ENCODE peak calls at places on chromosome 19, in five cellular contexts. One of them, this sample, is unnamed.

GRCh38 chr19:56367829-56368711 is 25.3 kb downstream of the ZNF582 start:
- DNase-seq in K562: peak
- DNase-seq in HepG2: peak
- DNase-seq in NB4: peak
- DNase-seq in A549: peak
- DNase-seq in this sample: peak

GRCh38 chr19:48713864-48714755 is 5.4 kb downstream of the MAMSTR start:
- DNase-seq in K562: peak
- DNase-seq in NB4: peak
- DNase-seq in HepG2: peak
- DNase-seq in A549: peak
- DNase-seq in this sample: peak

GRCh38 chr19:23345838-23346237 is 49.4 kb downstream of the ZNF91 start:
- DNase-seq in K562: no peak
- DNase-seq in HepG2: no peak
- DNase-seq in NB4: peak
- DNase-seq in A549: no peak
- DNase-seq in this sample: no peak

GRCh38 chr19:6233051-6233826 is 46.5 kb downstream of the MLLT1 start:
- DNase-seq in A549: no peak
- DNase-seq in NB4: peak
- DNase-seq in HepG2: no peak
- DNase-seq in K562: no peak
- DNase-seq in this sample: peak

GRCh38 chr19:44176590-44176989 is 11.7 kb downstream of the ZNF226 start:
- DNase-seq in A549: no peak
- DNase-seq in NB4: no peak
- DNase-seq in K562: no peak
- DNase-seq in HepG2: no peak
- DNase-seq in this sample: no peak

GRCh38 chr19:39160523-39160861 is 34.9 kb downstream of the PAK4 start:
- DNase-seq in K562: no peak
- DNase-seq in NB4: no peak
- DNase-seq in HepG2: no peak
- DNase-seq in A549: no peak
- DNase-seq in this sample: peak

GRCh38 chr19:38799104-38799503 is 10.1 kb downstream of the LGALS7B start:
- DNase-seq in K562: no peak
- DNase-seq in HepG2: no peak
- DNase-seq in NB4: no peak
- DNase-seq in A549: no peak
- DNase-seq in this sample: no peak

GRCh38 chr19:32436692-32437091 is 31.1 kb downstream of the DPY19L3 start:
- DNase-seq in NB4: no peak
- DNase-seq in HepG2: no peak
- DNase-seq in A549: no peak
- DNase-seq in K562: no peak
- DNase-seq in this sample: no peak

GRCh38 chr19:38378866-38379265 is 4.5 kb downstream of the PSMD8 start:
- DNase-seq in A549: no peak
- DNase-seq in HepG2: no peak
- DNase-seq in NB4: no peak
- DNase-seq in K562: no peak
- DNase-seq in this sample: no peak

GRCh38 chr19:14369399-14370168 is 11.7 kb upstream of the ADGRE5 start:
- DNase-seq in HepG2: no peak
- DNase-seq in K562: peak
- DNase-seq in A549: no peak
- DNase-seq in NB4: peak
- DNase-seq in this sample: no peak

GRCh38 chr19:55339225-55340143 is at the start of gene KMT5C:
- DNase-seq in A549: peak
- DNase-seq in HepG2: peak
- DNase-seq in K562: peak
- DNase-seq in NB4: peak
- DNase-seq in this sample: peak

GRCh38 chr19:53958168-53958571 is 4.6 kb upstream of the CACNG8 start:
- DNase-seq in HepG2: no peak
- DNase-seq in A549: no peak
- DNase-seq in NB4: no peak
- DNase-seq in K562: no peak
- DNase-seq in this sample: no peak

GRCh38 chr19:19653597-19654147 is 9.8 kb downstream of the ATP13A1 start:
- DNase-seq in NB4: no peak
- DNase-seq in K562: no peak
- DNase-seq in HepG2: no peak
- DNase-seq in A549: no peak
- DNase-seq in this sample: no peak

GRCh38 chr19:28468701-28469459 is 744.1 kb downstream of the UQCRFS1 start:
- DNase-seq in HepG2: no peak
- DNase-seq in NB4: peak
- DNase-seq in K562: no peak
- DNase-seq in A549: no peak
- DNase-seq in this sample: no peak

GRCh38 chr19:29277107-29277506 is 64.2 kb upstream of the UQCRFS1 start:
- DNase-seq in NB4: peak
- DNase-seq in K562: peak
- DNase-seq in HepG2: no peak
- DNase-seq in A549: no peak
- DNase-seq in this sample: no peak

GRCh38 chr19:44677019-44677809 is 5.9 kb downstream of the CEACAM19 start:
- DNase-seq in NB4: peak
- DNase-seq in K562: peak
- DNase-seq in A549: peak
- DNase-seq in HepG2: no peak
- DNase-seq in this sample: peak

GRCh38 chr19:47437500-47437899 is 18.2 kb upstream of the MEIS3 start:
- DNase-seq in HepG2: no peak
- DNase-seq in A549: no peak
- DNase-seq in NB4: peak
- DNase-seq in K562: no peak
- DNase-seq in this sample: no peak

GRCh38 chr19:21593008-21593427 is 87.6 kb downstream of the ZNF429 start:
- DNase-seq in A549: no peak
- DNase-seq in K562: peak
- DNase-seq in NB4: peak
- DNase-seq in HepG2: no peak
- DNase-seq in this sample: no peak

GRCh38 chr19:19544257-19545127 is 6.4 kb downstream of the CILP2 start:
- DNase-seq in A549: no peak
- DNase-seq in NB4: no peak
- DNase-seq in HepG2: no peak
- DNase-seq in K562: no peak
- DNase-seq in this sample: no peak

GRCh38 chr19:5504115-5504514 is 48.9 kb downstream of the ZNRF4 start:
- DNase-seq in HepG2: no peak
- DNase-seq in A549: no peak
- DNase-seq in NB4: no peak
- DNase-seq in K562: no peak
- DNase-seq in this sample: no peak

GRCh38 chr19:30924670-30925069 is 424.6 kb downstream of the TSHZ3 start:
- DNase-seq in A549: no peak
- DNase-seq in HepG2: no peak
- DNase-seq in NB4: no peak
- DNase-seq in K562: no peak
- DNase-seq in this sample: no peak

GRCh38 chr19:17294051-17294891 is 9.0 kb downstream of the ABHD8 start:
- DNase-seq in HepG2: no peak
- DNase-seq in A549: peak
- DNase-seq in NB4: peak
- DNase-seq in K562: peak
- DNase-seq in this sample: no peak

GRCh38 chr19:16197188-16197621 is 506 bp upstream of the AP1M1 start:
- DNase-seq in HepG2: peak
- DNase-seq in K562: no peak
- DNase-seq in A549: no peak
- DNase-seq in NB4: no peak
- DNase-seq in this sample: peak

GRCh38 chr19:17091758-17092333 is 16.3 kb downstream of the MYO9B start:
- DNase-seq in HepG2: no peak
- DNase-seq in A549: no peak
- DNase-seq in K562: no peak
- DNase-seq in NB4: peak
- DNase-seq in this sample: no peak

GRCh38 chr19:18418034-18418724 is 1.0 kb upstream of the SSBP4 start:
- DNase-seq in HepG2: no peak
- DNase-seq in A549: no peak
- DNase-seq in K562: no peak
- DNase-seq in NB4: no peak
- DNase-seq in this sample: no peak
- TF ChIP-seq MYC in HepG2: no peak
- TF ChIP-seq MYC in A549: no peak
- TF ChIP-seq MYC in K562: peak
- TF ChIP-seq MYC in NB4: peak
- TF ChIP-seq MYC in this sample: no peak

DNA sequence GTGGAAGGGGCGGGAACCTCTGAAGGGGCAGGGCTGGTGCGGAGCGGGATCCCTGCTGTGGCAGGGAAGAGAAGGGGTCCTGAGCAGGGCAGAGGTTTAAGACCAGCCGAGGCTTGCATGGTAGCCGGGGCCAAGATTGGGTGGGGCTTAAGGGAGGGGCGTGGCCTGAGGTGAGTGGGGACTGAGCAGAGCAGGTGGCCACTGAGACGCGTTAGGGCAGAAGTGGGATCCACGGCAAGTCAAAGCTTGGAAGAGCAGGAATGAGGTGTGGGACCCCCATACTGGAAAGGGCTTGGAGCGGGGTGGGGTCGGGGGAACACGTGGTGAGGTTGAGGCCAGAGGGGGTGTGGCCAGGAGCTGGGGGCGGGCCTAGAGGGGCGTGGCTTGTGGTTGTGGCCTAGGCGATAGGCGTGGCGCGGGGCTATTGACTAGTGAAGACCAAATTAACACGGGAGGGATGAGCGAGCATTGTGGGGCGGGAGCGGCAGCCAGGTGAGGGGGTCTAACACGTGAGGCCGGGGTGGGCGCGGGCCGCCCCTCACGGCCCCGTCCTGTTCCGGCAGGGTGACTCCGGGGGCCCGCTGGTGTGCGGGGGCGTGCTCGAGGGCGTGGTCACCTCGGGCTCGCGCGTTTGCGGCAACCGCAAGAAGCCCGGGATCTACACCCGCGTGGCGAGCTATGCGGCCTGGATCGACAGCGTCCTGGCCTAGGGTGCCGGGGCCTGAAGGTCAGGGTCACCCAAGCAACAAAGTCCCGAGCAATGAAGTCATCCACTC is 3.3 kb downstream of the CFD start:
- DNase-seq in A549: no peak
- DNase-seq in NB4: no peak
- DNase-seq in HepG2: no peak
- DNase-seq in K562: peak
- DNase-seq in this sample: peak
- TF ChIP-seq MYC in A549: no peak
- TF ChIP-seq MYC in NB4: no peak
- TF ChIP-seq MYC in HepG2: no peak
- TF ChIP-seq MYC in K562: peak
- TF ChIP-seq MYC in this sample: no peak

GRCh38 chr19:57927587-57927986 is 7.6 kb downstream of the ZNF418 start:
- DNase-seq in HepG2: no peak
- DNase-seq in NB4: no peak
- DNase-seq in K562: no peak
- DNase-seq in A549: no peak
- DNase-seq in this sample: no peak
- TF ChIP-seq MYC in HepG2: no peak
- TF ChIP-seq MYC in NB4: no peak
- TF ChIP-seq MYC in K562: no peak
- TF ChIP-seq MYC in A549: no peak
- TF ChIP-seq MYC in this sample: no peak

DNA sequence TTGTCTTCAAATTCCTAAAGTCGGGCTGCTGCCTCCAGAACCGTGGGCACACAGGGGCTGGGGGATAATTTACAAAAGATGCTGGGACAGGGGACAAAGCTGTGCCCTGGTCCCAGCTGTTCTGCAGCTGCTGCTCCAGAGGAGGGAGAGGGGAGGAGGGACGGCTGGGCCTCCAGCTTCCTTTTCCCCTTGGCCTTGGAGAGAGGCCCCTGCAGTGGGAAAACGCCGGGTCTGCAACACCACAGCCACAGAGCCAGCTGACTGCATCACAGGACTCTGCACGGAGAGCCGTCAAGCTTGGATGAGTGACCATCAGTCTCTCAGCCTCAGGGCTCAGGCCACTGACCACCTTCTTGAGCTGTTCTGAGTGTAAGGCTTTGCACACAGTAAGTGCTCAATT is 6.1 kb downstream of the DOCK6 start:
- DNase-seq in NB4: no peak
- DNase-seq in HepG2: no peak
- DNase-seq in K562: no peak
- DNase-seq in A549: no peak
- DNase-seq in this sample: peak
- TF ChIP-seq MYC in NB4: no peak
- TF ChIP-seq MYC in HepG2: no peak
- TF ChIP-seq MYC in K562: no peak
- TF ChIP-seq MYC in A549: no peak
- TF ChIP-seq MYC in this sample: no peak

GRCh38 chr19:1533510-1534150 is 9.8 kb downstream of the PLK5 start:
- DNase-seq in A549: no peak
- DNase-seq in K562: no peak
- DNase-seq in HepG2: no peak
- DNase-seq in NB4: no peak
- DNase-seq in this sample: no peak

GRCh38 chr19:1528596-1529429 is 4.9 kb downstream of the PLK5 start:
- DNase-seq in K562: no peak
- DNase-seq in HepG2: no peak
- DNase-seq in NB4: no peak
- DNase-seq in A549: no peak
- DNase-seq in this sample: no peak

GRCh38 chr19:1529430-1529816 is 5.5 kb downstream of the PLK5 start:
- DNase-seq in NB4: no peak
- DNase-seq in A549: no peak
- DNase-seq in K562: no peak
- DNase-seq in HepG2: no peak
- DNase-seq in this sample: no peak

GRCh38 chr19:1532003-1532402 is 8.1 kb downstream of the PLK5 start:
- DNase-seq in A549: no peak
- DNase-seq in HepG2: no peak
- DNase-seq in K562: no peak
- DNase-seq in NB4: no peak
- DNase-seq in this sample: no peak

GRCh38 chr19:1531587-1531986 is 7.7 kb downstream of the PLK5 start:
- DNase-seq in K562: no peak
- DNase-seq in A549: no peak
- DNase-seq in NB4: no peak
- DNase-seq in HepG2: no peak
- DNase-seq in this sample: no peak
- TF ChIP-seq MYC in K562: no peak
- TF ChIP-seq MYC in A549: no peak
- TF ChIP-seq MYC in NB4: no peak
- TF ChIP-seq MYC in HepG2: no peak
- TF ChIP-seq MYC in this sample: no peak